ENCODE peak calls at places on chromosomes 2 and 18, in four cellular contexts. D is H1, J is GM12878, Q is HepG2. Y is an unnamed sample. For H3K27me3, the result is how much of the 10 kb centered on the place peaks cover.

GRCh38 chr2:7169631-7170030 is 252.4 kb downstream of the RNF144A start:
- DNase-seq in D (no peak), J (no peak), Q (no peak), Y (no peak)

GRCh38 chr2:238066218-238066617 is 5.4 kb downstream of the SCLY start:
- DNase-seq in D (no peak), J (no peak), Q (no peak), Y (no peak)

GRCh38 chr2:42386684-42387083 is 25.7 kb upstream of the COX7A2L start:
- DNase-seq in D (no peak), J (no peak), Q (peak), Y (no peak)

GRCh38 chr18:74414951-74415515 is 42.1 kb downstream of the DIPK1C start:
- DNase-seq in D (no peak), J (no peak), Q (no peak), Y (no peak)

GRCh38 chr2:186459009-186459408 is 27.1 kb upstream of the ZC3H15 start:
- DNase-seq in D (no peak), J (no peak), Q (peak), Y (no peak)

GRCh38 chr18:47166235-47166634 is 9.9 kb downstream of the IER3IP1 start:
- DNase-seq in D (no peak), J (no peak), Q (no peak), Y (no peak)

GRCh38 chr2:187434342-187434785 is 13.7 kb downstream of the CALCRL start:
- DNase-seq in D (no peak), J (no peak), Q (no peak), Y (no peak)

GRCh38 chr2:97970300-97971060 is 25.3 kb downstream of the TMEM131 start:
- DNase-seq in D (no peak), J (no peak), Q (peak), Y (no peak)

GRCh38 chr2:118584380-118584779 is 263.1 kb downstream of the EN1 start:
- DNase-seq in D (no peak), J (no peak), Q (no peak), Y (no peak)

GRCh38 chr2:229996320-229996719 is 72.4 kb downstream of the SLC16A14 start:
- DNase-seq in D (no peak), J (no peak), Q (no peak), Y (no peak)

GRCh38 chr2:45169339-45170190 is 160.3 kb upstream of the SIX2 start:
- DNase-seq in D (no peak), J (no peak), Q (no peak), Y (no peak)

GRCh38 chr2:113876503-113877387 is 13.1 kb upstream of the ACTR3 start:
- DNase-seq in D (no peak), J (no peak), Q (peak), Y (no peak)

GRCh38 chr2:117128471-117128870 is 686.0 kb upstream of the DDX18 start:
- DNase-seq in D (no peak), J (no peak), Q (peak), Y (no peak)

GRCh38 chr2:11743846-11744553 is 2.4 kb upstream of the LPIN1 start:
- DNase-seq in D (peak), J (peak), Q (peak), Y (peak)

GRCh38 chr2:20077411-20077940 is 26.0 kb upstream of the LAPTM4A start:
- DNase-seq in D (no peak), J (no peak), Q (peak), Y (no peak)

GRCh38 chr2:36705326-36706020 is 9.0 kb downstream of the VIT start:
- DNase-seq in D (no peak), J (no peak), Q (no peak), Y (no peak)

GRCh38 chr2:236592821-236593220 is 23.2 kb downstream of the ACKR3 start:
- DNase-seq in D (no peak), J (no peak), Q (peak), Y (no peak)

GRCh38 chr2:78077637-78078036 is 555.5 kb upstream of the LRRTM4 start:
- DNase-seq in D (no peak), J (no peak), Q (no peak), Y (no peak)

GRCh38 chr2:224009605-224010330 is 29.3 kb downstream of the SERPINE2 start:
- DNase-seq in D (no peak), J (no peak), Q (no peak), Y (no peak)

GRCh38 chr2:231661422-231662027 is 46.8 kb upstream of the PTMA start:
- DNase-seq in D (no peak), J (no peak), Q (no peak), Y (no peak)

GRCh38 chr2:102110168-102110567 is 32.4 kb upstream of the IL1R1 start:
- DNase-seq in D (no peak), J (no peak), Q (no peak), Y (no peak)

GRCh38 chr18:63040788-63041410 is 278.7 kb downstream of the BCL2 start:
- DNase-seq in D (no peak), J (peak), Q (no peak), Y (no peak)

GRCh38 chr2:104857262-104858221 is 3.6 kb downstream of the POU3F3 start:
- DNase-seq in D (no peak), J (no peak), Q (no peak), Y (no peak)

GRCh38 chr18:49811151-49811938 is 2.0 kb downstream of the ACAA2 start:
- DNase-seq in D (no peak), J (no peak), Q (no peak), Y (no peak)

GRCh38 chr2:152222975-152223638 is 47.5 kb upstream of the STAM2 start:
- DNase-seq in D (no peak), J (no peak), Q (peak), Y (no peak)

GRCh38 chr2:136985044-136985443 is 219.7 kb downstream of the THSD7B start:
- DNase-seq in D (no peak), J (no peak), Q (no peak), Y (no peak)

GRCh38 chr2:157769866-157770265 is 106.3 kb downstream of the ACVR1 start:
- DNase-seq in D (no peak), J (no peak), Q (no peak), Y (no peak)

GRCh38 chr2:143953386-143953785 is 566.5 kb downstream of the ZEB2 start:
- DNase-seq in D (no peak), J (no peak), Q (no peak), Y (no peak)

GRCh38 chr2:143950675-143951074 is 569.2 kb downstream of the ZEB2 start:
- DNase-seq in D (no peak), J (no peak), Q (no peak), Y (no peak)

GRCh38 chr2:143949121-143949848 is 570.6 kb downstream of the ZEB2 start:
- DNase-seq in D (no peak), J (no peak), Q (no peak), Y (no peak)

GRCh38 chr2:143946436-143947385 is 573.2 kb downstream of the ZEB2 start:
- DNase-seq in D (no peak), J (no peak), Q (no peak), Y (no peak)

GRCh38 chr2:143948710-143949109 is 571.2 kb downstream of the ZEB2 start:
- DNase-seq in D (no peak), J (no peak), Q (no peak), Y (no peak)
- TF ChIP-seq SUZ12 in D (no peak), J (no peak), Q (no peak), Y (no peak)

GRCh38 chr2:72334806-72335205 is 187.1 kb upstream of the CYP26B1 start:
- DNase-seq in D (no peak), J (no peak), Q (no peak), Y (no peak)
- TF ChIP-seq YY1 in D (no peak), J (no peak), Q (no peak), Y (no peak)

GRCh38 chr2:240792658-240793312 is 27.2 kb downstream of the KIF1A start:
- DNase-seq in D (no peak), J (no peak), Q (no peak), Y (no peak)
- H3K27me3 ChIP-seq in D (under half), J (under half), Q (under half), Y (under half)

DNA sequence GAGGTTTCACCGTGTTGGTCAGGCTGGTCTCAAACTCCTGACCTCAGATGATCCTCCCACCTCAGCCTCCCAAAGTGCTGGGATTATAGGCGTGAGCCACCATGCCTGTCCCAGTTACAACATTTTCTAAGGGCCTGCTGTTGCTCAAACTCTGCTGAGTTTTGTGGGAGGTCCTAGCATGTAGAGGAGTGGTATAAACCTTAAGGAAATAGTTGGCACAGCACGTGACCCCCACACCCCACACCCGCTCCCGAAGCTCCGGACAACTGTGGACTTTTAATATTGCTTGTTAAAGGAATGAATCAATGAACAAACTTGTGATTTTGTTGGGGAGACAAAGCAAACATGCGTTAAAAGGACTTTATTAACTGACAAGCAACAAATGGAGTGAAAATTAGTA is 137.8 kb upstream of the GATA6 start:
- DNase-seq in D (no peak), J (no peak), Q (no peak), Y (no peak)
- TF ChIP-seq SUZ12 in D (no peak), J (no peak), Q (no peak), Y (no peak)

DNA sequence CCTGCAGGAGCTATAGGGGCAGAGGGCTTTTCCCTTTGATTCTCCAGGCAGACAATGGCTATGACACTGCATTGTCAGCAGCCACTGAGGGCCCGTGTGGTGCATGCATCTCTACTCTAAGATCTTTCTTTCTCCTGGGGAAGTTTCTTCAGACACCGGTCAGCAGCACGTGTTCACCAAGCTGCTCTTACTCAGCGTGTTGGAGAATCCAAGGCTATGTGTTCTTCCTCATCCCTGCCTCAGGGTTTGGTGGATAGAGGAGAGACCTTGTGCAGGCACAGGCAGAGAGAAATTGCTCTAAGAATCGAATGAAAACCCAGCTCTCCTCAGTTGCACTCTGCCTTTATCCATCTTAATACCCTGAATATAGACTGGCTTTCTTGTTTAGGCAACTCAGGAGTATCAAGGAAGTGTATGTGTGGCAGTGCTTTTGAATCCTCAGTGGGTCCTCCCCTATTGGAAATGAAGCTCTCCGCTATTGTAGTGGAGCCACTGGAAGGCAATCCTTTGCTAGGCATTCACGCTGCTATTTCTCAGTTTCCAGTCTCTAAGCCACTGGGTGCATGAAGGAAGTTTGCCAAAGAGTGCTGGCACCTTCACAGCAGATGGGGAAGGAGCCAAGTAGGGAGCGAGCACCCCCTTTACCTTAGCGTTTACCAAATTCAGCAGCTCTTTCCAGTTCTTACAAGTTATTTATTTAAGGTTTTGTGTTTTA is 86.9 kb upstream of the EML6 start:
- DNase-seq in D (no peak), J (no peak), Q (no peak), Y (no peak)
- TF ChIP-seq YY1 in D (no peak), J (no peak), Q (no peak), Y (no peak)

GRCh38 chr2:31231571-31232287 is 2.2 kb upstream of the EHD3 start:
- DNase-seq in D (no peak), J (no peak), Q (no peak), Y (no peak)

GRCh38 chr2:31227110-31227509 is 6.8 kb upstream of the EHD3 start:
- DNase-seq in D (no peak), J (no peak), Q (no peak), Y (no peak)

GRCh38 chr2:31228717-31229116 is 5.2 kb upstream of the EHD3 start:
- DNase-seq in D (no peak), J (no peak), Q (no peak), Y (no peak)

GRCh38 chr2:31230751-31231150 is 3.2 kb upstream of the EHD3 start:
- DNase-seq in D (no peak), J (no peak), Q (no peak), Y (no peak)

GRCh38 chr2:31227711-31228125 is 6.2 kb upstream of the EHD3 start:
- DNase-seq in D (no peak), J (no peak), Q (no peak), Y (no peak)
- H3K27me3 ChIP-seq in D (under half), J (under half), Q (under half), Y (under half)

GRCh38 chr2:193518061-193518817 is 1323.5 kb upstream of the TMEFF2 start:
- DNase-seq in D (no peak), J (no peak), Q (no peak), Y (no peak)
- TF ChIP-seq SUZ12 in D (no peak), J (no peak), Q (no peak), Y (no peak)

GRCh38 chr18:35547008-35547605 is 34.4 kb upstream of the GALNT1 start:
- DNase-seq in D (no peak), J (no peak), Q (no peak), Y (no peak)
- TF ChIP-seq YY1 in D (no peak), J (no peak), Q (no peak), Y (no peak)

DNA sequence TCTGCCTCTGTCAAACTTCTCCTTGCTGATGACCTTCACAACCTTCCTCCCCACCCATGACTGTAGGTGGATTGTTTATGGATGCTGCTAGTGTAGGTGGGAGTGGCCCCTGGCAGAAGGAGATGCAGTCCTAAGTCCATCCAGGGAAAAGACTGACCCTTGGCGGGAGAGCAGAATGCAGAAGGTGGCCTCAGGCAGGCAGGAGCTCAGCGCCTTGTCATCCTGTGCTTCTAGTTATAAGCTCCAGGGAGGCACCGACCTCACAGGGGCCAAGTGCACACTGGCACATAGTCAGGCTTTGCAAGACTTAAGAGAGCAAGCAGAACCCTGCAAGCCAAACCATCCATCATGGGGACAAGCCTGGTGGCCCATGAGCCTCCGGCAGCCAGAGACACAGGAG is 74.4 kb downstream of the CAPN13 start:
- DNase-seq in D (no peak), J (no peak), Q (no peak), Y (no peak)
- H3K27me3 ChIP-seq in D (under half), J (under half), Q (under half), Y (under half)

Y was measured in NT2/D1.